ENCODE peak calls at places on chromosomes 5 and 9, in six cellular contexts. C, N, Z, R, F and M are unnamed samples.

GRCh38 chr5:50849554-50849953 is 183.1 kb downstream of the PARP8 start:
- DNase-seq in F (no peak), C (no peak), Z (no peak), N (no peak), R (no peak), M (no peak)

GRCh38 chr5:3118321-3118720 is 366.8 kb upstream of the IRX2 start:
- DNase-seq in F (no peak), Z (peak; percentile 65), R (no peak), N (no peak), C (no peak), M (no peak)

GRCh38 chr9:135045264-135046155 is 42.0 kb upstream of the OLFM1 start:
- DNase-seq in N (no peak), Z (no peak), R (no peak), F (peak; percentile 42), C (no peak), M (no peak)

GRCh38 chr5:76325876-76326491 is 77.1 kb upstream of the IQGAP2 start:
- DNase-seq in N (no peak), Z (no peak), R (no peak), C (no peak), F (no peak), M (no peak)

GRCh38 chr5:123035950-123036390 is 555 bp downstream of the PPIC start:
- DNase-seq in R (peak; percentile 11), N (peak; percentile 31), F (peak; percentile 61), Z (peak; percentile 78), C (no peak), M (peak; percentile 14)

GRCh38 chr5:115456539-115456938 is 88.0 kb downstream of the FEM1C start:
- DNase-seq in R (no peak), F (no peak), C (no peak), N (no peak), Z (peak; percentile 19), M (no peak)

GRCh38 chr5:29402270-29402669 is 1791.2 kb upstream of the CDH6 start:
- DNase-seq in R (no peak), F (no peak), Z (no peak), C (no peak), N (no peak), M (no peak)

GRCh38 chr9:114200721-114201300 is 45.5 kb downstream of the COL27A1 start:
- DNase-seq in R (no peak), F (no peak), N (no peak), C (no peak), Z (no peak), M (no peak)

GRCh38 chr9:76605271-76605670 is 146.3 kb downstream of the GCNT1 start:
- DNase-seq in R (no peak), C (no peak), Z (no peak), F (no peak), N (no peak), M (no peak)